ENCODE peak calls at places on chromosomes 2 and 18, in nine cellular contexts. J is CD4-positive, alpha-beta memory T cell; Q is RWPE2; B is kidney; U is PC-9; F is tibial nerve; Y is heart right ventricle; A is GM23248; W is left lung. R is an unnamed sample.

GRCh38 chr2:216015722-216016464 is 2.5 kb upstream of the MREG start:
- DNase-seq in U (no peak), J (peak; percentile 45), W (no peak), A (no peak), Q (no peak), B (no peak), F (no peak), Y (no peak), R (no peak)

GRCh38 chr2:136363921-136364320 is 246.0 kb upstream of the CXCR4 start:
- DNase-seq in W (no peak), F (no peak), A (peak; percentile 4), Q (no peak), J (no peak), Y (no peak), B (no peak), U (no peak), R (no peak)

GRCh38 chr2:74457129-74457548 is 1.1 kb upstream of the WBP1 start:
- DNase-seq in F (no peak), Q (no peak), U (no peak), J (no peak), Y (no peak), A (no peak), W (no peak), B (no peak), R (no peak)

GRCh38 chr18:907880-908512 is 3.3 kb downstream of the ADCYAP1 start:
- DNase-seq in W (peak; percentile 76), Q (no peak), A (no peak), J (no peak), F (no peak), B (no peak), Y (no peak), U (no peak), R (no peak)

GRCh38 chr2:26528186-26528585 is 50.3 kb upstream of the OTOF start:
- DNase-seq in W (no peak), B (peak; percentile 32), J (no peak), U (no peak), Y (no peak), Q (no peak), F (no peak), A (no peak), R (no peak)

GRCh38 chr18:13260927-13261471 is 42.4 kb downstream of the LDLRAD4 start:
- DNase-seq in Q (no peak), Y (no peak), F (no peak), U (no peak), B (no peak), A (no peak), J (no peak), W (no peak), R (no peak)

GRCh38 chr18:35707674-35708073 is 126.1 kb downstream of the GALNT1 start:
- DNase-seq in Q (no peak), U (no peak), J (no peak), Y (peak; percentile 12), A (no peak), B (no peak), F (no peak), W (no peak), R (no peak)

GRCh38 chr2:437772-438393 is 150.0 kb upstream of the ALKAL2 start:
- DNase-seq in B (peak; percentile 79), Y (no peak), F (no peak), W (no peak), U (peak; percentile 89), A (no peak), Q (no peak), J (peak; percentile 83), R (no peak)

GRCh38 chr18:50629148-50629631 is 69.3 kb downstream of the MAPK4 start:
- DNase-seq in F (no peak), A (no peak), U (no peak), B (no peak), Y (no peak), Q (no peak), W (no peak), J (no peak), R (no peak)

GRCh38 chr18:78765142-78765541 is 214.5 kb upstream of the SALL3 start:
- DNase-seq in B (no peak), J (no peak), Y (no peak), W (no peak), A (no peak), F (no peak), U (no peak), Q (no peak), R (no peak)

GRCh38 chr2:127672341-127673303 is 2.7 kb downstream of the LIMS2 start:
- DNase-seq in Y (peak; percentile 33), F (no peak), A (peak; percentile 55), J (no peak), B (peak; percentile 65), Q (no peak), U (no peak), W (peak; percentile 57), R (peak; percentile 25)

GRCh38 chr2:234512884-234513669 is 16.2 kb upstream of the ARL4C start:
- DNase-seq in J (no peak), Q (no peak), Y (no peak), B (no peak), U (no peak), A (peak; percentile 56), W (no peak), F (no peak), R (no peak)

DNA sequence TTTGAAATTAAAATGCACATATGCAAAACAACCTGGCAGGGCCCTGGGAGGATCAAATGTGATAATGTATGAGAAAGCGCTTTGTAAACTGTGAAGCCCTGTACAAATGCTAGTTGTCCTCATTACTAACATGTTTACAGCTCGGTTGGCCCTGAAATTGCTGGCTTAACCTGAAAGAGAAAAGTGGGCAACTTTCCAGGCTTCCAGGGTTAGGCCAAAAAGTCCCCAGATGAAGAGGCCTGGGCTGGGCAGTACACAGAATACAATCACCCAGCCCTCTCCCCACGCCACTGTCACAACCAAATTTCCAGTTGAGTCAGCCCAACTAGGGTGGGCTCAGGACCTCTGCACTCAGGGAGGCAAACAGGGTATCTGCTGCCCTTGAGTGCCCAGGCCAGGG is 60.1 kb downstream of the DNMT3A start:
- DNase-seq in F (no peak), U (no peak), J (no peak), W (no peak), Q (no peak), Y (no peak), B (no peak), A (no peak), R (no peak)
- H3K4me1 ChIP-seq in F (peaks cover 17% of the 10 kb centered on the region), U (no peaks in the 10 kb centered on the region), J (peaks cover 59% of the 10 kb centered on the region), W (peaks cover 50% of the 10 kb centered on the region), Q (peaks cover 10% of the 10 kb centered on the region), Y (peaks cover 4% of the 10 kb centered on the region), B (peaks cover 16% of the 10 kb centered on the region), A (no peaks in the 10 kb centered on the region), R (no peaks in the 10 kb centered on the region)

GRCh38 chr2:5373200-5373599 is 319.0 kb upstream of the SOX11 start:
- DNase-seq in B (no peak), U (no peak), F (no peak), J (no peak), W (no peak), Q (no peak), A (no peak), Y (no peak), R (no peak)
- H3K4me3 ChIP-seq in B (no peak overlapping the region), U (no peak overlapping the region), F (no peak overlapping the region), J (no peak overlapping the region), W (no peak overlapping the region), Q (no peak overlapping the region), A (no peak overlapping the region), Y (no peak overlapping the region), R (no peak overlapping the region)

GRCh38 chr18:23616258-23616657 is 30.0 kb upstream of the NPC1 start:
- DNase-seq in Q (no peak), Y (no peak), F (no peak), B (no peak), W (no peak), J (no peak), A (no peak), U (no peak), R (no peak)

GRCh38 chr18:23617412-23618009 is 31.2 kb upstream of the NPC1 start:
- DNase-seq in Y (no peak), Q (no peak), F (no peak), W (no peak), B (no peak), U (no peak), J (no peak), A (no peak), R (no peak)

GRCh38 chr18:23618862-23619387 is 32.6 kb upstream of the NPC1 start:
- DNase-seq in A (no peak), U (no peak), B (no peak), F (no peak), Y (peak; percentile 10), J (no peak), Q (no peak), W (peak; percentile 79), R (peak; percentile 65)

GRCh38 chr18:23623040-23623439 is 36.7 kb upstream of the NPC1 start:
- DNase-seq in Y (no peak), W (no peak), U (no peak), A (no peak), F (no peak), Q (no peak), B (no peak), J (no peak), R (no peak)

DNA sequence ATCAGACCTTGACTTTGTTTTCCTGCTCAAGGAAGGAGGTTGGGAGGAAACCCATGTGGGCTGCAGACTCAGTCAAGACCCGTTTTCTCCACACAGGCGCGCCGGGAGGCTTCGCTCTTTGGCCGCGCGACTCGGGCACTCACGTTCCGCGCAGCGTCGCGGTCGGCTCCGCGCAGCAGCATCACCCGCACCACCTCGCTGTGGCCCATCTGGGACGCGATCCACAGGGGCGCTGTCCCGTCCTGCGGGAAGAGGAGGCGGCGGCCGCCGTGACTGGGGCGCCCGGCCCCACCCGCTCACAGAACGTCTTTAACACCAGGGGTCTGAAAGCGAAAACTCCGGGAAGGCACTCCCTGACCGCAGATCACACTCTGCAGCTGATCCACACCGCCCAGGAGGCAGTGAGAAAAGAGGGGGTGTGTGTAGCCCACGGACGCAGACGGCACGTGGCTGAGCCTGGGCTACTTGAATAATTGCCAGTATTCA is 33.1 kb upstream of the NPC1 start:
- DNase-seq in U (no peak), Q (no peak), B (no peak), Y (no peak), F (no peak), J (peak; percentile 5), W (peak; percentile 85), A (peak; percentile 55), R (peak; percentile 34)
- H3K27ac ChIP-seq in U (no peak overlapping the region), Q (no peak overlapping the region), B (peak overlapping the region; percentile 48), Y (no peak overlapping the region), F (peak overlapping the region; percentile 35), J (no peak overlapping the region), W (no peak overlapping the region), A (no peak overlapping the region), R (peak overlapping the region; percentile 91)

GRCh38 chr2:120913972-120914838 is 178.5 kb downstream of the GLI2 start:
- DNase-seq in Q (peak; percentile 36), U (no peak), J (no peak), F (no peak), B (peak; percentile 37), A (peak; percentile 3), Y (no peak), W (no peak), R (no peak)

GRCh38 chr2:120912101-120912985 is 176.7 kb downstream of the GLI2 start:
- DNase-seq in U (no peak), J (no peak), W (peak; percentile 86), Y (peak; percentile 60), Q (no peak), F (peak; percentile 66), B (peak; percentile 52), A (peak; percentile 87), R (peak; percentile 76)

GRCh38 chr2:120915670-120916069 is 180.0 kb downstream of the GLI2 start:
- DNase-seq in W (no peak), J (no peak), U (no peak), B (peak; percentile 68), Q (no peak), F (no peak), Y (no peak), A (peak; percentile 9), R (no peak)

GRCh38 chr2:120916446-120916845 is 180.8 kb downstream of the GLI2 start:
- DNase-seq in F (no peak), Q (peak; percentile 33), U (no peak), Y (no peak), W (peak; percentile 53), A (no peak), J (no peak), B (no peak), R (no peak)

GRCh38 chr2:120914839-120915521 is 179.3 kb downstream of the GLI2 start:
- DNase-seq in B (peak; percentile 96), A (peak; percentile 95), U (peak; percentile 46), Y (peak; percentile 84), J (no peak), F (peak; percentile 68), Q (peak; percentile 81), W (peak; percentile 86), R (peak; percentile 80)
- H3K4me1 ChIP-seq in B (peaks cover 17% of the 10 kb centered on the region), A (peaks cover 67% of the 10 kb centered on the region), U (peaks cover 21% of the 10 kb centered on the region), Y (peaks cover 19% of the 10 kb centered on the region), J (no peaks in the 10 kb centered on the region), F (peaks cover 54% of the 10 kb centered on the region), Q (peaks cover 39% of the 10 kb centered on the region), W (peaks cover 30% of the 10 kb centered on the region), R (peaks cover 14% of the 10 kb centered on the region)